ENCODE peak calls at places on chromosomes 7 and 10, in four cellular contexts. One of them, this sample, is unnamed.

GRCh38 chr10:90179696-90180407 is 478.5 kb downstream of the KIF20B start:
- DNase-seq in NCI-H345: no peak
- DNase-seq in stimulated activated CD4-positive, alpha-beta T cell treated with anti-CD3 and anti-CD28 coated beads, Interleukin-2, amount 100 ng/mL, for 24 hours: no peak
- DNase-seq in NCI-H1092 treated with DMSO at 0.1 percent for 48 hours: no peak
- DNase-seq in this sample: no peak

GRCh38 chr7:121406866-121407439 is 10.8 kb upstream of the FAM3C start:
- DNase-seq in NCI-H345: no peak
- DNase-seq in stimulated activated CD4-positive, alpha-beta T cell treated with anti-CD3 and anti-CD28 coated beads, Interleukin-2, amount 100 ng/mL, for 24 hours: no peak
- DNase-seq in NCI-H1092 treated with DMSO at 0.1 percent for 48 hours: no peak
- DNase-seq in this sample: no peak

GRCh38 chr7:63037242-63037641 is 961.4 kb upstream of the ZNF722 start:
- DNase-seq in stimulated activated CD4-positive, alpha-beta T cell treated with anti-CD3 and anti-CD28 coated beads, Interleukin-2, amount 100 ng/mL, for 24 hours: no peak
- DNase-seq in NCI-H1092 treated with DMSO at 0.1 percent for 48 hours: no peak
- DNase-seq in NCI-H345: no peak
- DNase-seq in this sample: no peak

GRCh38 chr10:82477776-82478175 is 602.8 kb downstream of the NRG3 start:
- DNase-seq in NCI-H1092 treated with DMSO at 0.1 percent for 48 hours: no peak
- DNase-seq in NCI-H345: no peak
- DNase-seq in stimulated activated CD4-positive, alpha-beta T cell treated with anti-CD3 and anti-CD28 coated beads, Interleukin-2, amount 100 ng/mL, for 24 hours: no peak
- DNase-seq in this sample: no peak

GRCh38 chr7:141649865-141650499 is 52.0 kb downstream of the DENND11 start:
- DNase-seq in NCI-H345: peak; percentile 81
- DNase-seq in NCI-H1092 treated with DMSO at 0.1 percent for 48 hours: peak; percentile 88
- DNase-seq in stimulated activated CD4-positive, alpha-beta T cell treated with anti-CD3 and anti-CD28 coated beads, Interleukin-2, amount 100 ng/mL, for 24 hours: peak; percentile 14
- DNase-seq in this sample: peak; percentile 91

GRCh38 chr7:39952791-39953190 is 2.7 kb downstream of the CDK13 start:
- DNase-seq in stimulated activated CD4-positive, alpha-beta T cell treated with anti-CD3 and anti-CD28 coated beads, Interleukin-2, amount 100 ng/mL, for 24 hours: no peak
- DNase-seq in NCI-H1092 treated with DMSO at 0.1 percent for 48 hours: no peak
- DNase-seq in NCI-H345: no peak
- DNase-seq in this sample: no peak

GRCh38 chr10:92544296-92544695 is 29.6 kb downstream of the IDE start:
- DNase-seq in NCI-H345: peak; percentile 56
- DNase-seq in stimulated activated CD4-positive, alpha-beta T cell treated with anti-CD3 and anti-CD28 coated beads, Interleukin-2, amount 100 ng/mL, for 24 hours: no peak
- DNase-seq in NCI-H1092 treated with DMSO at 0.1 percent for 48 hours: no peak
- DNase-seq in this sample: peak; percentile 19

GRCh38 chr7:100093498-100093897 is 4.7 kb downstream of the COPS6 start:
- DNase-seq in stimulated activated CD4-positive, alpha-beta T cell treated with anti-CD3 and anti-CD28 coated beads, Interleukin-2, amount 100 ng/mL, for 24 hours: no peak
- DNase-seq in NCI-H345: no peak
- DNase-seq in NCI-H1092 treated with DMSO at 0.1 percent for 48 hours: no peak
- DNase-seq in this sample: no peak

GRCh38 chr7:102434039-102434481 is 685 bp downstream of the ORAI2 start:
- DNase-seq in stimulated activated CD4-positive, alpha-beta T cell treated with anti-CD3 and anti-CD28 coated beads, Interleukin-2, amount 100 ng/mL, for 24 hours: peak; percentile 37
- DNase-seq in NCI-H345: no peak
- DNase-seq in NCI-H1092 treated with DMSO at 0.1 percent for 48 hours: peak; percentile 16
- DNase-seq in this sample: no peak

GRCh38 chr10:18436902-18437301 is 214.5 kb downstream of the NSUN6 start:
- DNase-seq in NCI-H345: no peak
- DNase-seq in NCI-H1092 treated with DMSO at 0.1 percent for 48 hours: no peak
- DNase-seq in stimulated activated CD4-positive, alpha-beta T cell treated with anti-CD3 and anti-CD28 coated beads, Interleukin-2, amount 100 ng/mL, for 24 hours: no peak
- DNase-seq in this sample: no peak

GRCh38 chr7:147774461-147774860 is 816.1 kb upstream of the C7orf33 start:
- DNase-seq in NCI-H345: no peak
- DNase-seq in NCI-H1092 treated with DMSO at 0.1 percent for 48 hours: no peak
- DNase-seq in stimulated activated CD4-positive, alpha-beta T cell treated with anti-CD3 and anti-CD28 coated beads, Interleukin-2, amount 100 ng/mL, for 24 hours: no peak
- DNase-seq in this sample: no peak

GRCh38 chr7:130926021-130926691 is 192.1 kb upstream of the KLF14 start:
- DNase-seq in stimulated activated CD4-positive, alpha-beta T cell treated with anti-CD3 and anti-CD28 coated beads, Interleukin-2, amount 100 ng/mL, for 24 hours: no peak
- DNase-seq in NCI-H345: no peak
- DNase-seq in NCI-H1092 treated with DMSO at 0.1 percent for 48 hours: no peak
- DNase-seq in this sample: no peak

GRCh38 chr10:35588836-35589235 is 16.3 kb upstream of the GJD4 start:
- DNase-seq in NCI-H1092 treated with DMSO at 0.1 percent for 48 hours: no peak
- DNase-seq in stimulated activated CD4-positive, alpha-beta T cell treated with anti-CD3 and anti-CD28 coated beads, Interleukin-2, amount 100 ng/mL, for 24 hours: no peak
- DNase-seq in NCI-H345: no peak
- DNase-seq in this sample: no peak

GRCh38 chr10:114507449-114507848 is 103.1 kb upstream of the AFAP1L2 start:
- DNase-seq in NCI-H345: peak; percentile 60
- DNase-seq in stimulated activated CD4-positive, alpha-beta T cell treated with anti-CD3 and anti-CD28 coated beads, Interleukin-2, amount 100 ng/mL, for 24 hours: no peak
- DNase-seq in NCI-H1092 treated with DMSO at 0.1 percent for 48 hours: no peak
- DNase-seq in this sample: no peak

GRCh38 chr10:69318997-69319727 is 40.9 kb downstream of the HK1 start:
- DNase-seq in stimulated activated CD4-positive, alpha-beta T cell treated with anti-CD3 and anti-CD28 coated beads, Interleukin-2, amount 100 ng/mL, for 24 hours: peak; percentile 87
- DNase-seq in NCI-H1092 treated with DMSO at 0.1 percent for 48 hours: no peak
- DNase-seq in NCI-H345: no peak
- DNase-seq in this sample: peak; percentile 1

GRCh38 chr7:130957140-130957513 is 223.1 kb upstream of the KLF14 start:
- DNase-seq in stimulated activated CD4-positive, alpha-beta T cell treated with anti-CD3 and anti-CD28 coated beads, Interleukin-2, amount 100 ng/mL, for 24 hours: no peak
- DNase-seq in NCI-H1092 treated with DMSO at 0.1 percent for 48 hours: no peak
- DNase-seq in NCI-H345: no peak
- DNase-seq in this sample: no peak

GRCh38 chr7:74606101-74606908 is 51.2 kb upstream of the GTF2I start:
- DNase-seq in NCI-H345: peak; percentile 63
- DNase-seq in NCI-H1092 treated with DMSO at 0.1 percent for 48 hours: peak; percentile 31
- DNase-seq in stimulated activated CD4-positive, alpha-beta T cell treated with anti-CD3 and anti-CD28 coated beads, Interleukin-2, amount 100 ng/mL, for 24 hours: peak; percentile 65
- DNase-seq in this sample: no peak

GRCh38 chr7:87878208-87878735 is 2.0 kb downstream of the DBF4 start:
- DNase-seq in stimulated activated CD4-positive, alpha-beta T cell treated with anti-CD3 and anti-CD28 coated beads, Interleukin-2, amount 100 ng/mL, for 24 hours: no peak
- DNase-seq in NCI-H1092 treated with DMSO at 0.1 percent for 48 hours: no peak
- DNase-seq in NCI-H345: no peak
- DNase-seq in this sample: no peak

GRCh38 chr7:46186131-46186530 is 265.1 kb upstream of the IGFBP3 start:
- DNase-seq in NCI-H1092 treated with DMSO at 0.1 percent for 48 hours: no peak
- DNase-seq in NCI-H345: no peak
- DNase-seq in stimulated activated CD4-positive, alpha-beta T cell treated with anti-CD3 and anti-CD28 coated beads, Interleukin-2, amount 100 ng/mL, for 24 hours: no peak
- DNase-seq in this sample: no peak

GRCh38 chr10:35821339-35821911 is 179.3 kb upstream of the FZD8 start:
- DNase-seq in stimulated activated CD4-positive, alpha-beta T cell treated with anti-CD3 and anti-CD28 coated beads, Interleukin-2, amount 100 ng/mL, for 24 hours: no peak
- DNase-seq in NCI-H345: peak; percentile 12
- DNase-seq in NCI-H1092 treated with DMSO at 0.1 percent for 48 hours: peak; percentile 11
- DNase-seq in this sample: no peak

GRCh38 chr7:132655071-132655761 is 78.9 kb upstream of the PLXNA4 start:
- DNase-seq in NCI-H1092 treated with DMSO at 0.1 percent for 48 hours: no peak
- DNase-seq in stimulated activated CD4-positive, alpha-beta T cell treated with anti-CD3 and anti-CD28 coated beads, Interleukin-2, amount 100 ng/mL, for 24 hours: peak; percentile 43
- DNase-seq in NCI-H345: no peak
- DNase-seq in this sample: no peak

GRCh38 chr7:17991866-17992648 is 35.6 kb downstream of the PRPS1L1 start:
- DNase-seq in NCI-H1092 treated with DMSO at 0.1 percent for 48 hours: no peak
- DNase-seq in stimulated activated CD4-positive, alpha-beta T cell treated with anti-CD3 and anti-CD28 coated beads, Interleukin-2, amount 100 ng/mL, for 24 hours: peak; percentile 46
- DNase-seq in NCI-H345: no peak
- DNase-seq in this sample: no peak

GRCh38 chr7:138992052-138992531 is 10.9 kb upstream of the KIAA1549 start:
- DNase-seq in NCI-H1092 treated with DMSO at 0.1 percent for 48 hours: no peak
- DNase-seq in stimulated activated CD4-positive, alpha-beta T cell treated with anti-CD3 and anti-CD28 coated beads, Interleukin-2, amount 100 ng/mL, for 24 hours: no peak
- DNase-seq in NCI-H345: no peak
- DNase-seq in this sample: no peak

GRCh38 chr7:66920769-66921395 is at the start of gene TMEM248:
- DNase-seq in stimulated activated CD4-positive, alpha-beta T cell treated with anti-CD3 and anti-CD28 coated beads, Interleukin-2, amount 100 ng/mL, for 24 hours: peak; percentile 94
- DNase-seq in NCI-H345: peak; percentile 80
- DNase-seq in NCI-H1092 treated with DMSO at 0.1 percent for 48 hours: peak; percentile 84
- DNase-seq in this sample: peak; percentile 64

GRCh38 chr10:119250641-119251314 is 43.4 kb downstream of the GRK5 start:
- DNase-seq in NCI-H345: no peak
- DNase-seq in NCI-H1092 treated with DMSO at 0.1 percent for 48 hours: no peak
- DNase-seq in stimulated activated CD4-positive, alpha-beta T cell treated with anti-CD3 and anti-CD28 coated beads, Interleukin-2, amount 100 ng/mL, for 24 hours: no peak
- DNase-seq in this sample: no peak

GRCh38 chr7:158037211-158037610 is 550.4 kb downstream of the PTPRN2 start:
- DNase-seq in NCI-H345: no peak
- DNase-seq in NCI-H1092 treated with DMSO at 0.1 percent for 48 hours: no peak
- DNase-seq in stimulated activated CD4-positive, alpha-beta T cell treated with anti-CD3 and anti-CD28 coated beads, Interleukin-2, amount 100 ng/mL, for 24 hours: no peak
- DNase-seq in this sample: no peak

GRCh38 chr7:31493714-31494181 is 20.1 kb upstream of the ITPRID1 start:
- DNase-seq in stimulated activated CD4-positive, alpha-beta T cell treated with anti-CD3 and anti-CD28 coated beads, Interleukin-2, amount 100 ng/mL, for 24 hours: no peak
- DNase-seq in NCI-H1092 treated with DMSO at 0.1 percent for 48 hours: no peak
- DNase-seq in NCI-H345: no peak
- DNase-seq in this sample: no peak

GRCh38 chr10:115826391-115826790 is 446.6 kb downstream of the GFRA1 start:
- DNase-seq in NCI-H345: no peak
- DNase-seq in NCI-H1092 treated with DMSO at 0.1 percent for 48 hours: no peak
- DNase-seq in stimulated activated CD4-positive, alpha-beta T cell treated with anti-CD3 and anti-CD28 coated beads, Interleukin-2, amount 100 ng/mL, for 24 hours: no peak
- DNase-seq in this sample: no peak

GRCh38 chr10:89745903-89746302 is 44.5 kb downstream of the KIF20B start:
- DNase-seq in NCI-H345: no peak
- DNase-seq in stimulated activated CD4-positive, alpha-beta T cell treated with anti-CD3 and anti-CD28 coated beads, Interleukin-2, amount 100 ng/mL, for 24 hours: no peak
- DNase-seq in NCI-H1092 treated with DMSO at 0.1 percent for 48 hours: no peak
- DNase-seq in this sample: no peak

GRCh38 chr7:55024776-55025175 is 6.0 kb downstream of the EGFR start:
- DNase-seq in NCI-H345: no peak
- DNase-seq in NCI-H1092 treated with DMSO at 0.1 percent for 48 hours: no peak
- DNase-seq in stimulated activated CD4-positive, alpha-beta T cell treated with anti-CD3 and anti-CD28 coated beads, Interleukin-2, amount 100 ng/mL, for 24 hours: no peak
- DNase-seq in this sample: no peak

GRCh38 chr10:78550716-78551115 is 517.1 kb downstream of the RPS24 start:
- DNase-seq in NCI-H345: no peak
- DNase-seq in NCI-H1092 treated with DMSO at 0.1 percent for 48 hours: no peak
- DNase-seq in stimulated activated CD4-positive, alpha-beta T cell treated with anti-CD3 and anti-CD28 coated beads, Interleukin-2, amount 100 ng/mL, for 24 hours: no peak
- DNase-seq in this sample: no peak

GRCh38 chr10:128324058-128324457 is 197.8 kb upstream of the MKI67 start:
- DNase-seq in stimulated activated CD4-positive, alpha-beta T cell treated with anti-CD3 and anti-CD28 coated beads, Interleukin-2, amount 100 ng/mL, for 24 hours: no peak
- DNase-seq in NCI-H345: peak; percentile 5
- DNase-seq in NCI-H1092 treated with DMSO at 0.1 percent for 48 hours: peak; percentile 50
- DNase-seq in this sample: no peak

GRCh38 chr7:105007298-105007697 is 6.7 kb upstream of the KMT2E start:
- DNase-seq in stimulated activated CD4-positive, alpha-beta T cell treated with anti-CD3 and anti-CD28 coated beads, Interleukin-2, amount 100 ng/mL, for 24 hours: no peak
- DNase-seq in NCI-H345: no peak
- DNase-seq in NCI-H1092 treated with DMSO at 0.1 percent for 48 hours: no peak
- DNase-seq in this sample: no peak

GRCh38 chr10:92855560-92855959 is 7.2 kb downstream of the EXOC6 start:
- DNase-seq in NCI-H1092 treated with DMSO at 0.1 percent for 48 hours: no peak
- DNase-seq in NCI-H345: no peak
- DNase-seq in stimulated activated CD4-positive, alpha-beta T cell treated with anti-CD3 and anti-CD28 coated beads, Interleukin-2, amount 100 ng/mL, for 24 hours: no peak
- DNase-seq in this sample: no peak

GRCh38 chr7:26648429-26649015 is 215.9 kb downstream of the SKAP2 start:
- DNase-seq in stimulated activated CD4-positive, alpha-beta T cell treated with anti-CD3 and anti-CD28 coated beads, Interleukin-2, amount 100 ng/mL, for 24 hours: no peak
- DNase-seq in NCI-H345: no peak
- DNase-seq in NCI-H1092 treated with DMSO at 0.1 percent for 48 hours: no peak
- DNase-seq in this sample: no peak

GRCh38 chr10:102102421-102102820 is 17.7 kb downstream of the LDB1 start:
- DNase-seq in stimulated activated CD4-positive, alpha-beta T cell treated with anti-CD3 and anti-CD28 coated beads, Interleukin-2, amount 100 ng/mL, for 24 hours: no peak
- DNase-seq in NCI-H1092 treated with DMSO at 0.1 percent for 48 hours: no peak
- DNase-seq in NCI-H345: no peak
- DNase-seq in this sample: no peak

GRCh38 chr10:116654816-116655215 is 34.1 kb downstream of the PNLIPRP2 start:
- DNase-seq in NCI-H1092 treated with DMSO at 0.1 percent for 48 hours: no peak
- DNase-seq in stimulated activated CD4-positive, alpha-beta T cell treated with anti-CD3 and anti-CD28 coated beads, Interleukin-2, amount 100 ng/mL, for 24 hours: no peak
- DNase-seq in NCI-H345: no peak
- DNase-seq in this sample: no peak

GRCh38 chr10:77606751-77607150 is 30.9 kb downstream of the KCNMA1 start:
- DNase-seq in stimulated activated CD4-positive, alpha-beta T cell treated with anti-CD3 and anti-CD28 coated beads, Interleukin-2, amount 100 ng/mL, for 24 hours: no peak
- DNase-seq in NCI-H345: no peak
- DNase-seq in NCI-H1092 treated with DMSO at 0.1 percent for 48 hours: no peak
- DNase-seq in this sample: no peak

This sample was measured in DMS79 treated with DMSO at 0.1 percent for 48 hours.